ENCODE peak calls at places on chromosomes 11 and 22, in seven cellular contexts. S, M, Y, E, J, X and H are unnamed samples. For H3K36me3, the result is how much of the 10 kb centered on the place peaks cover.

GRCh38 chr11:111637885-111638284 is 35.6 kb downstream of the SIK2 start:
- DNase-seq in S (no peak), M (no peak), Y (no peak), E (no peak), J (no peak), X (no peak), H (no peak)

GRCh38 chr11:15158351-15159015 is 43.8 kb downstream of the INSC start:
- DNase-seq in S (no peak), M (no peak), Y (no peak), E (no peak), J (no peak), X (no peak), H (no peak)

GRCh38 chr11:105219269-105219668 is 79.7 kb upstream of the CARD18 start:
- DNase-seq in S (no peak), M (no peak), Y (no peak), E (no peak), J (no peak), X (no peak), H (no peak)

GRCh38 chr22:29393019-29393608 is 4.7 kb upstream of the AP1B1 start:
- DNase-seq in S (no peak), M (no peak), Y (no peak), E (no peak), J (no peak), X (no peak), H (no peak)

GRCh38 chr11:24575392-24575791 is 78.5 kb downstream of the LUZP2 start:
- DNase-seq in S (no peak), M (no peak), Y (no peak), E (no peak), J (no peak), X (no peak), H (no peak)

GRCh38 chr11:75667268-75667830 is 1.5 kb downstream of the MAP6 start:
- DNase-seq in S (no peak), M (peak), Y (peak), E (no peak), J (peak), X (no peak), H (peak)

GRCh38 chr11:16012125-16012751 is 344.1 kb downstream of the SOX6 start:
- DNase-seq in S (no peak), M (no peak), Y (no peak), E (no peak), J (no peak), X (no peak), H (no peak)

GRCh38 chr11:126186031-126186698 is 25.3 kb downstream of the RPUSD4 start:
- DNase-seq in S (no peak), M (no peak), Y (no peak), E (no peak), J (no peak), X (peak), H (peak)

GRCh38 chr11:11265994-11266606 is 87.0 kb downstream of the CSNK2A3 start:
- DNase-seq in S (no peak), M (no peak), Y (peak), E (no peak), J (peak), X (peak), H (no peak)

GRCh38 chr11:119316017-119316728 is 757 bp downstream of the MCAM start:
- DNase-seq in S (peak), M (peak), Y (peak), E (no peak), J (no peak), X (peak), H (peak)

GRCh38 chr22:26143801-26144325 is 25.4 kb upstream of the SEZ6L start:
- DNase-seq in S (no peak), M (no peak), Y (no peak), E (no peak), J (no peak), X (no peak), H (no peak)

GRCh38 chr11:47981667-47982404 is 1.5 kb downstream of the PTPRJ start:
- DNase-seq in S (no peak), M (peak), Y (no peak), E (no peak), J (peak), X (no peak), H (peak)

GRCh38 chr11:72227316-72228228 is 3.0 kb downstream of the INPPL1 start:
- DNase-seq in S (no peak), M (no peak), Y (no peak), E (no peak), J (no peak), X (peak), H (no peak)

GRCh38 chr22:20571531-20572007 is 64.2 kb downstream of the MED15 start:
- DNase-seq in S (no peak), M (no peak), Y (peak), E (no peak), J (no peak), X (no peak), H (peak)

GRCh38 chr11:72671144-72672099 is 2.8 kb downstream of the PDE2A start:
- DNase-seq in S (no peak), M (no peak), Y (no peak), E (no peak), J (no peak), X (no peak), H (no peak)

GRCh38 chr11:119472856-119473222 is 49.9 kb upstream of the THY1 start:
- DNase-seq in S (no peak), M (no peak), Y (no peak), E (no peak), J (no peak), X (no peak), H (no peak)

GRCh38 chr22:38456841-38457699 is 2.1 kb upstream of the KCNJ4 start:
- DNase-seq in S (no peak), M (no peak), Y (no peak), E (no peak), J (no peak), X (no peak), H (no peak)

GRCh38 chr11:119389611-119390254 is 8.2 kb upstream of the USP2 start:
- DNase-seq in S (no peak), M (no peak), Y (peak), E (no peak), J (no peak), X (no peak), H (no peak)

GRCh38 chr11:31806944-31807790 is 4.0 kb downstream of the PAX6 start:
- DNase-seq in S (no peak), M (no peak), Y (peak), E (no peak), J (no peak), X (no peak), H (no peak)

GRCh38 chr11:44568706-44569473 is 3.4 kb downstream of the CD82 start:
- DNase-seq in S (peak), M (peak), Y (no peak), E (peak), J (peak), X (peak), H (peak)

GRCh38 chr11:77411238-77411637 is 62.7 kb downstream of the PAK1 start:
- DNase-seq in S (peak), M (no peak), Y (peak), E (no peak), J (peak), X (peak), H (peak)

GRCh38 chr22:49362393-49362792 is 465.3 kb downstream of the BRD1 start:
- DNase-seq in S (no peak), M (no peak), Y (no peak), E (no peak), J (peak), X (no peak), H (no peak)

GRCh38 chr22:31846161-31847115 is 92.6 kb downstream of the DEPDC5 start:
- DNase-seq in S (no peak), M (no peak), Y (no peak), E (no peak), J (no peak), X (no peak), H (no peak)

GRCh38 chr11:9074338-9075029 is 16.9 kb downstream of the SCUBE2 start:
- DNase-seq in S (no peak), M (no peak), Y (no peak), E (no peak), J (no peak), X (no peak), H (no peak)

GRCh38 chr11:12211331-12212065 is 101.1 kb downstream of the MICAL2 start:
- DNase-seq in S (peak), M (no peak), Y (no peak), E (no peak), J (no peak), X (no peak), H (no peak)

GRCh38 chr22:48323746-48324145 is 1503.9 kb downstream of the BRD1 start:
- DNase-seq in S (no peak), M (no peak), Y (no peak), E (no peak), J (no peak), X (no peak), H (no peak)

GRCh38 chr22:47788461-47788860 is 1026.0 kb downstream of the TBC1D22A start:
- DNase-seq in S (no peak), M (no peak), Y (no peak), E (no peak), J (no peak), X (no peak), H (no peak)

GRCh38 chr22:17866127-17866526 is 91.9 kb upstream of the BID start:
- DNase-seq in S (no peak), M (no peak), Y (no peak), E (no peak), J (no peak), X (no peak), H (no peak)

GRCh38 chr11:119085523-119085878 is 820 bp downstream of the HMBS start:
- DNase-seq in S (no peak), M (no peak), Y (peak), E (no peak), J (no peak), X (no peak), H (no peak)

GRCh38 chr22:19463491-19464469 is 15.2 kb downstream of the UFD1 start:
- DNase-seq in S (no peak), M (no peak), Y (no peak), E (no peak), J (no peak), X (no peak), H (peak)

GRCh38 chr22:21699643-21700042 is 33.8 kb downstream of the PPIL2 start:
- DNase-seq in S (no peak), M (no peak), Y (no peak), E (no peak), J (no peak), X (no peak), H (no peak)

GRCh38 chr22:21698430-21699329 is 32.9 kb downstream of the PPIL2 start:
- DNase-seq in S (peak), M (no peak), Y (peak), E (no peak), J (no peak), X (peak), H (peak)

GRCh38 chr22:21701384-21701971 is 34.1 kb downstream of the YPEL1 start:
- DNase-seq in S (no peak), M (no peak), Y (no peak), E (no peak), J (no peak), X (no peak), H (no peak)

GRCh38 chr22:21702094-21702493 is 33.5 kb downstream of the YPEL1 start:
- DNase-seq in S (no peak), M (no peak), Y (no peak), E (no peak), J (no peak), X (no peak), H (no peak)

DNA sequence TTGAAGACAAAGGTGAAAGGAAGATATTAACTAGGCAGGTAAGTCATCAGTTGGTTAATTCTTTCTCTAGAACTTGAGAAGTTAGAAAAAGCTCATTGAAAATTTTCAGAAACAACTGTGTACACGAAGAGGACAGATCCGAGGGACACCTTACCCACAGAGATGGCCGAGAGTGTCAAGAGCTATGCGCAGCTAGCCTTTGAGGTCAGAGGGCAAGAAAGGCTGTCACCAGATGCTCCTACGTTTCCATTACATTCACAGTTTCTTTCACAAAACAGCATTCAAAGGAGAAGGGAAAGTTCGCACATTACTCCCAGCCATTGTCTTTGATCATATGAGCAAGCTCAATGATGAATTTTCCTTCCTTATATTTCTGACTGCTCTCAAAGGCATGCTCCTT is 34.8 kb downstream of the YPEL1 start:
- DNase-seq in S (no peak), M (no peak), Y (no peak), E (no peak), J (no peak), X (no peak), H (no peak)
- H3K36me3 ChIP-seq in S (under half), M (under half), Y (under half), E (under half), J (half or more), X (under half), H (under half)

GRCh38 chr11:65436412-65437032 is 13.9 kb downstream of the NEAT1 start:
- DNase-seq in S (no peak), M (peak), Y (no peak), E (no peak), J (no peak), X (no peak), H (no peak)

GRCh38 chr11:65438257-65439151 is 15.9 kb downstream of the NEAT1 start:
- DNase-seq in S (no peak), M (no peak), Y (no peak), E (no peak), J (no peak), X (no peak), H (no peak)

GRCh38 chr11:65437436-65438227 is 15.0 kb downstream of the NEAT1 start:
- DNase-seq in S (no peak), M (peak), Y (no peak), E (no peak), J (no peak), X (no peak), H (no peak)

GRCh38 chr11:65440831-65441499 is 18.4 kb downstream of the NEAT1 start:
- DNase-seq in S (no peak), M (peak), Y (no peak), E (no peak), J (no peak), X (peak), H (no peak)

GRCh38 chr11:65439331-65440181 is 17.0 kb downstream of the NEAT1 start:
- DNase-seq in S (no peak), M (no peak), Y (no peak), E (no peak), J (no peak), X (peak), H (no peak)
- H3K36me3 ChIP-seq in S (half or more), M (under half), Y (under half), E (under half), J (half or more), X (under half), H (half or more)

DNA sequence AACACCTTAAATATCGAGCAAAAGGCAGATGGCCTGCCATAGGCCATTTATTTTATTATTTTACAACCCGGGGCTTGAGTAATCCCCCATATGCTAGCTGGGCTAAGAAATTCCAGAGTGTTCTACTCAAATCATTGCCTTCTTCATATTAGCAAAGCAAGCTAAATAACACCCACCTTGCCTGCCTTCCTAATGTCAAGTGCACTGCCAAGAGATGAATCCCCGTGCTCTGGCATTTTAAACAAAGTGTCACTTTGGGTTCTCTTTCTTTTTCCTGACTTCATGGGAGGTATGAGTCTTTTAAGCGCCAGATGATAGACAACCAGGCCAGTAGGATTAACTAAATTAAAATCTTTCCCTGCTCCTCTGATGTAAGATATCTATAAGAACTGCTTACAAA is 4.5 kb downstream of the MPPED2 start:
- DNase-seq in S (no peak), M (no peak), Y (no peak), E (no peak), J (no peak), X (no peak), H (no peak)
- H3K36me3 ChIP-seq in S (under half), M (under half), Y (under half), E (under half), J (under half), X (under half), H (under half)

GRCh38 chr11:68051191-68052136 is 12.6 kb downstream of the TCIRG1 start:
- DNase-seq in S (no peak), M (no peak), Y (no peak), E (no peak), J (no peak), X (no peak), H (no peak)
- H3K36me3 ChIP-seq in S (under half), M (under half), Y (under half), E (under half), J (half or more), X (under half), H (under half)

GRCh38 chr11:46376258-46377050 is 5.0 kb upstream of the MDK start:
- DNase-seq in S (no peak), M (no peak), Y (no peak), E (no peak), J (no peak), X (no peak), H (no peak)

GRCh38 chr11:46378296-46378695 is 3.2 kb upstream of the MDK start:
- DNase-seq in S (no peak), M (no peak), Y (no peak), E (no peak), J (no peak), X (no peak), H (no peak)

GRCh38 chr11:46377266-46377665 is 4.2 kb upstream of the MDK start:
- DNase-seq in S (no peak), M (no peak), Y (no peak), E (no peak), J (no peak), X (no peak), H (no peak)

GRCh38 chr11:46378811-46379482 is 2.5 kb upstream of the MDK start:
- DNase-seq in S (no peak), M (no peak), Y (no peak), E (no peak), J (no peak), X (no peak), H (no peak)

GRCh38 chr11:46377831-46378230 is 3.6 kb upstream of the MDK start:
- DNase-seq in S (no peak), M (no peak), Y (no peak), E (no peak), J (no peak), X (no peak), H (no peak)
- H3K36me3 ChIP-seq in S (under half), M (under half), Y (under half), E (under half), J (under half), X (under half), H (half or more)

GRCh38 chr11:117157507-117157906 is 13.4 kb downstream of the PAFAH1B2 start:
- DNase-seq in S (no peak), M (no peak), Y (no peak), E (no peak), J (no peak), X (no peak), H (no peak)
- H3K36me3 ChIP-seq in S (under half), M (under half), Y (under half), E (under half), J (half or more), X (under half), H (half or more)

DNA sequence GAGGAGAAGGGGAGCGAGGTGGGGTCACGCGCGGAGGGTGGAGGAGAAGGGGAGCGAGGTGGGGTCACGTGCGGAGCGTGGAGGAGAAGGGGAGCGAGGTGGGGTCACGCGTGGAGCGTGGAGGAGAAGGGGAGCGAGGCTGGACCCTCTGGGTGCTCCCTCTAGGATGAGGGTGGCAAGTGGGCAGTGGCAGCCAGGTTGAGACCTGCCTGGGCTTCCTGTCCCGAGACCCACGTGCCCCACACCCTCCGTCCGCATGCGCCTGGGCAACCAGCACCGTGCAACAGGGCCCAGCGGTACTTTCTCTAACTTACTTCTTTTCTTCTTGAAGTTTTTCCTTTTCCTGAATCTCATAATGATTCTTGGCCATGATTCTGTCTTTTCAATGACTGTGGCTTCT is 11.1 kb downstream of the MRPL21 start:
- DNase-seq in S (no peak), M (no peak), Y (no peak), E (no peak), J (no peak), X (no peak), H (no peak)
- H3K36me3 ChIP-seq in S (half or more), M (under half), Y (under half), E (under half), J (half or more), X (under half), H (half or more)

GRCh38 chr11:124421043-124421442 is 3.6 kb downstream of the OR8B4 start:
- DNase-seq in S (no peak), M (no peak), Y (no peak), E (no peak), J (no peak), X (no peak), H (no peak)
- H3K36me3 ChIP-seq in S (under half), M (under half), Y (under half), E (under half), J (under half), X (under half), H (under half)

DNA sequence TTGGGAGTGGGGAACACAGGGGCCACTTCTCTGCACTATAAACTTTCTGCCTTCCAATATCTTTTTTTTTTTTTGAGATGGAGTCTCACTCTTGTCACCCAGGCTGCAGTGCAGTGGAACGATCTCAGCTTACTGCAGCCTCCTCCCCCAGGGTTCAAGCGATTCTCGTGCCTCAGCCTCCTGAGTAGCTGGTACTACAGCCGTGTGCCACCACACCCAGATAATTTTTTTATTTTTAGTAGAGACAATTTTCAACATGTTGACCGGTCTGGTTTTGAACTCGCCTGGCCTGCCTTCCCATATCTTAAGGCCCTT is 1.7 kb downstream of the SLC3A2 start:
- DNase-seq in S (no peak), M (no peak), Y (no peak), E (no peak), J (no peak), X (no peak), H (no peak)
- H3K36me3 ChIP-seq in S (under half), M (half or more), Y (under half), E (under half), J (half or more), X (under half), H (half or more)